ENCODE peak calls at places on chromosomes 16 and 17, in five cellular contexts. D, L, M, H and W are unnamed samples.

GRCh38 chr17:31327534-31328526 is 6.4 kb upstream of the EVI2A start:
- DNase-seq in L (no peak), M (no peak), H (no peak), D (peak), W (no peak)

GRCh38 chr16:11023640-11024039 is 79.3 kb downstream of the CLEC16A start:
- DNase-seq in L (no peak), M (no peak), H (no peak), D (no peak), W (no peak)

GRCh38 chr16:14364386-14365199 is 265.5 kb downstream of the PARN start:
- DNase-seq in H (no peak), L (no peak), D (peak), M (peak), W (no peak)

GRCh38 chr17:78796134-78796900 is 14.2 kb upstream of the CYTH1 start:
- DNase-seq in D (no peak), L (no peak), H (no peak), M (no peak), W (no peak)

GRCh38 chr17:65936013-65936412 is 255.9 kb downstream of the CEP112 start:
- DNase-seq in H (no peak), D (no peak), M (no peak), L (no peak), W (no peak)

GRCh38 chr16:12079411-12079965 is 103.0 kb downstream of the SNX29 start:
- DNase-seq in M (no peak), L (no peak), D (no peak), H (no peak), W (no peak)

GRCh38 chr17:36583787-36584186 is 7.9 kb upstream of the DHRS11 start:
- DNase-seq in H (no peak), M (no peak), L (no peak), D (no peak), W (no peak)

GRCh38 chr16:64545769-64546168 is 576.1 kb downstream of the CDH11 start:
- DNase-seq in M (no peak), H (no peak), L (no peak), D (no peak), W (no peak)

GRCh38 chr16:49442805-49443204 is 69.2 kb downstream of the C16orf78 start:
- DNase-seq in D (no peak), L (peak), M (no peak), H (peak), W (no peak)

GRCh38 chr16:22123146-22123545 is 30.8 kb downstream of the VWA3A start:
- DNase-seq in D (no peak), L (no peak), M (no peak), H (peak), W (no peak)

GRCh38 chr16:10851512-10851911 is 25.5 kb upstream of the CIITA start:
- DNase-seq in H (no peak), M (no peak), L (no peak), D (no peak), W (no peak)

GRCh38 chr17:28712037-28712704 is 483 bp upstream of the PROCA1 start:
- DNase-seq in M (no peak), D (no peak), H (no peak), L (peak), W (no peak)

GRCh38 chr16:9159839-9160550 is 68.6 kb downstream of the HAPSTR1 start:
- DNase-seq in D (peak), H (no peak), L (no peak), M (peak), W (no peak)

GRCh38 chr17:49454050-49454449 is 39.4 kb upstream of the PHB1 start:
- DNase-seq in L (no peak), D (no peak), M (no peak), H (no peak), W (no peak)

GRCh38 chr16:55917373-55917919 is 42.3 kb upstream of the CES5A start:
- DNase-seq in L (no peak), M (no peak), H (no peak), D (no peak), W (no peak)

GRCh38 chr16:23679274-23679985 is 741 bp downstream of the PLK1 start:
- DNase-seq in H (no peak), M (peak), D (no peak), L (no peak), W (no peak)

GRCh38 chr16:68737046-68737729 is at the start of gene CDH1:
- DNase-seq in D (no peak), M (peak), L (peak), H (no peak), W (no peak)

GRCh38 chr16:55949518-55949917 is 74.3 kb upstream of the CES5A start:
- DNase-seq in M (no peak), D (no peak), H (no peak), L (no peak), W (no peak)

GRCh38 chr16:79081292-79082066 is 519.1 kb downstream of the MAF start:
- DNase-seq in H (no peak), D (no peak), L (no peak), M (no peak), W (no peak)

GRCh38 chr17:43769859-43770258 is 8.9 kb downstream of the DUSP3 start:
- DNase-seq in H (no peak), M (no peak), D (no peak), L (no peak), W (peak)

GRCh38 chr17:7750321-7750821 is 32.8 kb downstream of the DNAH2 start:
- DNase-seq in M (no peak), H (no peak), D (peak), L (no peak), W (no peak)

GRCh38 chr17:8925808-8926207 is 39.7 kb downstream of the PIK3R5 start:
- DNase-seq in D (no peak), H (no peak), L (no peak), M (no peak), W (no peak)

GRCh38 chr17:31313982-31314787 is at the start of gene EVI2B:
- DNase-seq in M (no peak), H (no peak), L (no peak), D (no peak), W (no peak)

GRCh38 chr16:53056528-53056881 is 1.7 kb downstream of the CHD9 start:
- DNase-seq in L (no peak), M (no peak), D (no peak), H (no peak), W (no peak)

DNA sequence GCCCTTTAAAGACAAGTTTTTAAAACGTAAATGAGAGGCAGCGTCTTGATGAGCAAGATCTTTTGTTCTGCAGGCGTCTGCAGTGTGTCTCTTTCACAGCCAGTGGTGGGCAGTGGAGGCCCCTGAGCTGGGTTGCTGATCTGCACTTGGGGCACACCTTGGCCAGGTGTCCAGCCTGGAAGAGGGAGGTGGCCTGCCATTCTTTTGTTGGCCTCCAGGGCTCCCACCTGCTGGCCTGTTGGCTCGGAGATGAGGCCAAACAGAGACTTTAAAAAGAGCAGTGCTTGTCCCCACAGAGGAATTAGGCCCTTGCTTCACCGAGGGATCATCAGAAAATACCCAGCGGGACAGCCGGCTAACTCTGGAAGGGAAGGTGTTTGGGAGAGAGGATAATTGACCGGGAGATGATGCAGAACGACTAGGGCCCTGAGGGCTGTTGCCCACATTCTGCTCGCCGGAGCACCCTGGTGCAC is 145.9 kb upstream of the PLCG2 start:
- DNase-seq in H (no peak), M (peak), L (no peak), D (no peak), W (no peak)
- TF ChIP-seq CTCF in H (no peak), M (peak), L (no peak), D (no peak), W (no peak)

DNA sequence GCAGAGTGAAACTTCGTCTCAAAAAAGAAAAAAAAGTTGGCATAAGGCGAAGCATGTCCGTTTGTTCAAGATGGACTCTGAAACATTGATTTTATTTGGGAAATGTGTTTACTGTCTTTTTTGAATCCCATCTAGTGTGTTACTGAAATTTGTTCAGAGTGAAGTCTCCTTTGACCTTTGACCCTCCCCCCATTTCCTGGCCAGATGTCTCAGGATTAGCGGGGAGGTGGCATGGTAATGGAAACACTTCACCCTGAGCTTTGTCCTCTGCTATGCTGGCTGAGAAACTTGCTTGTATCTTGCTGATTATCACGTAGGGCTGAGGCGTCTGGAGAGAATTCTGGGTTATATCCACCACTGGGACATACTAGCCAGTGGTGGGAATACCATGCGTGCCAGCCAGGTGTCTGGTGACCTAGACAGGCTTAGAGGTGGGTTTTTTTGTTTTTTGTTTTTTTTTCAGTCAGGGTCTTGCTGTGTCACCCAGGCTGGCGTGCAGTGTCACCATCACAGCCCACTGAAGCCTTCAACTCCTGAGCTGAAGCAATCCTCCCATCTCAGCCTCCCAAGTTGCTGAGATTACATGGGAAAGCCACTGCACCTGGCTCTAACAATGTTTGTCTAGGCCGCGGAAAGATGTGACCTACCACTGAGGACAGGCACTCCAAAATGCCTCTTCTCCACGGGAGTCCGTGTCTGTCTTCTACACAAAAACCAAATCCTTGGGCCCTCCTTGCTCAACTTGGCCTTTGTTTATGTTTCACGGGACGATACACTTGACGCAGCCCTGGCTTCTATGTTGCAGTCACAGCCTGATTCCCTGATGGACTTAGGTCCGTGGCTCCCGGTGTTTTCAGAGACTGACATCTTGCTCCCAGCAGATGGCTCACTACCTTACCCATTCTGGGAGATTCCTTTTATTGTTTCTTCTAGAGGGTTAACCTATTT is 6.6 kb upstream of the GALK1 start:
- DNase-seq in H (peak), L (peak), M (no peak), D (no peak), W (peak)
- TF ChIP-seq CTCF in H (no peak), L (no peak), M (no peak), D (peak), W (no peak)

DNA sequence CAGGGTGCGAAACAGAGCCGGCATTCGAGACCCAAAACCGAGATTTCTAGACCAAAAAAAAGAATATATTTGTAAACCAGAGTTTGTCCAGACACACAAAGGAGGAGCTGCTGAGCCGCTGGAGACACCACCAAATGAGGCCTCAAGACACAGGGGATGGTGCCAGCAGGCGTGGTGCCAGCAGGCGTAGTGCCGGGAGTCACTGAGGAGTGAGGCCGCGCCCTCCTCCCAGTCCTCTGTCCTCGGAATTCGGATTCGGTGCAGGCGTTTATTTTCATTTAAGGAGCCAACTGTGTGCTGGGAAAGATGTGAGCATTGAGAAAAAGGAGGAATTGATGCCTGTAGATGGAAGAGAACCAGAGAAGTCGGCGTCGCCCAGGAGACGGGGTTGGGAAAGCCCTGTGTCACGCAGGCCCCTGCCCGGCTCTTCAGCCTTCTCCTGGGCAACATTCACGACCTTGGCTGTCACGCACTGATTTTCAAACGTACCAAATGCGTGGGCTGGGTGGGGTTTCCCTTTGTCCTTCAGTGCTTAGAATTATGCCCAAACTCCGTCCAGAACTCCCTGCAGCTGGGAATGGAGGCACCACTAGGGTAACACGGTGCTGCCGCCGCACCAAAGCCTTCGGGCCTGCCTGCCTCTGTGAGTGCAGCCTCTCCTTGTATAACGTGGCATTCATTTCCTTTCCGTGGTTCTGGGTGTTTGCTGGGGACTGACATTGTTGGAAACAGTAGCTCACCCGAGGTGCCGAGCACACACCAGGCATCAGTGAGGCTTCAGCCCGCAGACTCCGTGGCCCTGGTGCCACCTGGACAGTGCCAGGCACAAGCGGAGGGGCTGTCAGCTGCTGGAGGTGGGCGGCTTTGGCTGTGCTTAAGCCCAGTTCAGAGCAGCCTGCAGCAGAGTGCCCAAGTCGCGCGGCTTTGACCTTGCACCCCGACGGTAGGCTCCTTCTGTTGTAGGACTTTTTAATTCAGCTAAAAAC is 49.0 kb upstream of the CHMP6 start:
- DNase-seq in H (peak), L (peak), D (peak), M (no peak), W (peak)
- TF ChIP-seq CTCF in H (peak), L (no peak), D (peak), M (no peak), W (no peak)

GRCh38 chr17:33521784-33522183 is 228.7 kb upstream of the ASIC2 start:
- DNase-seq in D (no peak), M (peak), L (no peak), H (no peak), W (no peak)
- TF ChIP-seq CTCF in D (no peak), M (peak), L (no peak), H (no peak), W (no peak)

GRCh38 chr16:57627184-57627871 is 1.1 kb upstream of the ADGRG1 start:
- DNase-seq in M (peak), H (no peak), L (no peak), D (no peak), W (no peak)
- TF ChIP-seq CTCF in M (no peak), H (no peak), L (no peak), D (peak), W (no peak)

DNA sequence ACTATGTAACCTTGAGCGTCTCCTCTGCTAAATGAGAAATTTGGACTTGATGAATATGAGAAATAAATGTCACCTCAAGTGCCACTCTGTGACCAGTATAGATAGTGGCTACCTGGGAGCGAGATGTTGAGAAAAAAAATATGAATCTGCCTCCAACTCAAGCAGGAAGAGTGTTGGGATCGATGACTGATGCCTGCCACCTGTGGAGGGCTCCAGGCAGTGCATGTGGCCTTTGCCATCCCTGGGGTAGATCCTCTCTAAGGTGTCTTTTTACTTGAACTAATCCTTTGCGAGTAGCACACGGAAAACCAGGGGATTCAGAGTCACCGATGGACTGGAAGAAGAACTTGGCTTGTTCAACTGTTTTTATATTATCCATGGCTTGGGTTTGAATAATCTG is 9.4 kb downstream of the CCDC182 start:
- DNase-seq in H (no peak), D (no peak), L (no peak), M (no peak), W (no peak)
- TF ChIP-seq CTCF in H (no peak), D (peak), L (no peak), M (peak), W (no peak)